ENCODE peak calls at places on chromosomes 12 and 14, in eight cellular contexts. A is COR-L47, G is hippocampal formation, O is NCI-H1092 treated with DMSO at 0.1 percent for 48 hours, S is substantia nigra, P is fibroblast of the conjunctiva, H is GM13977, R is WTC11. V is an unnamed sample.

GRCh38 chr12:1518763-1519516 is 75.4 kb downstream of the FBXL14 start:
- DNase-seq in A (no peak), G (no peak), O (peak), S (no peak), P (peak), H (no peak), R (no peak), V (no peak)

GRCh38 chr14:50666772-50667490 is 1.2 kb downstream of the SAV1 start:
- DNase-seq in A (no peak), G (peak), O (peak), S (peak), P (peak), H (no peak), R (no peak), V (no peak)

GRCh38 chr14:101202627-101203404 is 299.3 kb upstream of the RTL1 start:
- DNase-seq in A (no peak), G (no peak), O (no peak), S (no peak), P (no peak), H (no peak), R (no peak), V (no peak)

GRCh38 chr14:61663312-61663974 is 31.9 kb upstream of the HIF1A start:
- DNase-seq in A (no peak), G (no peak), O (no peak), S (no peak), P (no peak), H (no peak), R (no peak), V (peak)

GRCh38 chr12:106137456-106138278 is 1.1 kb downstream of the NUAK1 start:
- DNase-seq in A (no peak), G (peak), O (no peak), S (peak), P (no peak), H (no peak), R (no peak), V (no peak)

GRCh38 chr14:77087631-77088030 is 10.4 kb upstream of the CIPC start:
- DNase-seq in A (no peak), G (no peak), O (no peak), S (no peak), P (no peak), H (no peak), R (no peak), V (no peak)

GRCh38 chr12:66647034-66647691 is 31.7 kb downstream of the GRIP1 start:
- DNase-seq in A (no peak), G (no peak), O (no peak), S (no peak), P (peak), H (no peak), R (no peak), V (no peak)

GRCh38 chr12:112370156-112370555 is 12.1 kb downstream of the HECTD4 start:
- DNase-seq in A (no peak), G (no peak), O (no peak), S (no peak), P (no peak), H (no peak), R (no peak), V (no peak)

GRCh38 chr12:48999371-49000131 is at the start of gene DDN:
- DNase-seq in A (peak), G (no peak), O (no peak), S (no peak), P (no peak), H (peak), R (no peak), V (peak)

GRCh38 chr14:88683119-88683518 is 109.6 kb downstream of the EML5 start:
- DNase-seq in A (no peak), G (no peak), O (no peak), S (no peak), P (no peak), H (no peak), R (no peak), V (no peak)

GRCh38 chr12:132484891-132485441 is 5.0 kb upstream of the FBRSL1 start:
- DNase-seq in A (no peak), G (no peak), O (no peak), S (no peak), P (no peak), H (no peak), R (no peak), V (no peak)

GRCh38 chr14:87332001-87332400 is 661.0 kb downstream of the GALC start:
- DNase-seq in A (no peak), G (no peak), O (no peak), S (no peak), P (peak), H (no peak), R (no peak), V (no peak)

GRCh38 chr12:8081228-8081920 is 700 bp upstream of the NECAP1 start:
- DNase-seq in A (no peak), G (peak), O (peak), S (no peak), P (no peak), H (no peak), R (no peak), V (peak)

GRCh38 chr14:32559595-32559994 is 230.5 kb downstream of the AKAP6 start:
- DNase-seq in A (no peak), G (no peak), O (no peak), S (no peak), P (no peak), H (no peak), R (no peak), V (no peak)

GRCh38 chr14:39755269-39755878 is 323.1 kb upstream of the FBXO33 start:
- DNase-seq in A (no peak), G (no peak), O (no peak), S (no peak), P (no peak), H (no peak), R (no peak), V (no peak)

GRCh38 chr14:95935228-95935822 is 58.7 kb downstream of the TUNAR start:
- DNase-seq in A (no peak), G (no peak), O (no peak), S (no peak), P (no peak), H (no peak), R (peak), V (no peak)

GRCh38 chr14:34331728-34332623 is 130.1 kb downstream of the SPTSSA start:
- DNase-seq in A (peak), G (no peak), O (peak), S (peak), P (no peak), H (peak), R (peak), V (peak)

GRCh38 chr14:71650187-71650586 is 282.0 kb upstream of the RGS6 start:
- DNase-seq in A (no peak), G (no peak), O (no peak), S (no peak), P (no peak), H (no peak), R (no peak), V (no peak)

GRCh38 chr12:6961278-6961694 is 9.2 kb downstream of the PHB2 start:
- DNase-seq in A (peak), G (no peak), O (no peak), S (no peak), P (no peak), H (peak), R (no peak), V (no peak)

GRCh38 chr12:112740387-112740934 is 51.1 kb upstream of the RPH3A start:
- DNase-seq in A (no peak), G (no peak), O (no peak), S (no peak), P (no peak), H (no peak), R (no peak), V (no peak)

GRCh38 chr12:104602901-104603300 is 146.2 kb downstream of the CHST11 start:
- DNase-seq in A (no peak), G (no peak), O (no peak), S (no peak), P (no peak), H (no peak), R (no peak), V (no peak)

GRCh38 chr12:79775355-79776073 is 84.8 kb upstream of the PAWR start:
- DNase-seq in A (no peak), G (no peak), O (no peak), S (no peak), P (no peak), H (no peak), R (no peak), V (no peak)

GRCh38 chr12:19121449-19122018 is 8.0 kb upstream of the PLEKHA5 start:
- DNase-seq in A (no peak), G (no peak), O (no peak), S (no peak), P (no peak), H (no peak), R (no peak), V (no peak)

GRCh38 chr12:124681779-124682391 is 114.5 kb upstream of the NCOR2 start:
- DNase-seq in A (no peak), G (no peak), O (no peak), S (no peak), P (no peak), H (no peak), R (no peak), V (no peak)

GRCh38 chr12:41452838-41453237 is 264.7 kb downstream of the PDZRN4 start:
- DNase-seq in A (no peak), G (no peak), O (no peak), S (no peak), P (no peak), H (no peak), R (peak), V (no peak)

GRCh38 chr12:46919666-46920065 is 93.9 kb upstream of the SLC38A4 start:
- DNase-seq in A (no peak), G (no peak), O (no peak), S (no peak), P (no peak), H (no peak), R (no peak), V (no peak)

GRCh38 chr14:76986261-76986565 is 42.3 kb downstream of the IRF2BPL start:
- DNase-seq in A (no peak), G (no peak), O (no peak), S (no peak), P (no peak), H (no peak), R (no peak), V (no peak)

GRCh38 chr12:112638420-112638819 is 153.1 kb upstream of the RPH3A start:
- DNase-seq in A (no peak), G (no peak), O (no peak), S (no peak), P (no peak), H (no peak), R (no peak), V (no peak)

GRCh38 chr12:54479421-54479820 is 6.0 kb upstream of the GTSF1 start:
- DNase-seq in A (no peak), G (no peak), O (no peak), S (no peak), P (peak), H (no peak), R (no peak), V (no peak)

GRCh38 chr12:30026621-30027234 is 243.0 kb upstream of the TMTC1 start:
- DNase-seq in A (no peak), G (no peak), O (no peak), S (no peak), P (peak), H (no peak), R (no peak), V (no peak)

GRCh38 chr12:110403975-110404675 is 617 bp upstream of the ANAPC7 start:
- DNase-seq in A (peak), G (peak), O (peak), S (peak), P (peak), H (peak), R (peak), V (peak)

GRCh38 chr14:36344211-36344610 is 23.8 kb upstream of the MBIP start:
- DNase-seq in A (no peak), G (no peak), O (no peak), S (no peak), P (no peak), H (no peak), R (no peak), V (no peak)

GRCh38 chr12:65565601-65566560 is 258.4 kb upstream of the HMGA2 start:
- DNase-seq in A (no peak), G (no peak), O (no peak), S (no peak), P (peak), H (no peak), R (no peak), V (no peak)

GRCh38 chr12:6492838-6493579 is at the start of gene MRPL51:
- DNase-seq in A (peak), G (peak), O (peak), S (peak), P (peak), H (peak), R (peak), V (peak)

GRCh38 chr14:36222952-36223468 is 46.5 kb upstream of the PTCSC3 start:
- DNase-seq in A (no peak), G (no peak), O (no peak), S (no peak), P (no peak), H (no peak), R (no peak), V (no peak)

V was measured in germinal center.